ENCODE peak calls at places on chromosome 22, in six cellular contexts. A, J, M, W, D and P are unnamed samples.

GRCh38 chr22:30016596-30016995 is 63.7 kb upstream of the HORMAD2 start:
- DNase-seq in A (no peak), J (no peak), M (no peak), W (no peak), D (no peak), P (no peak)

GRCh38 chr22:26536056-26536761 is 23.9 kb upstream of the TFIP11 start:
- DNase-seq in A (no peak), J (no peak), M (no peak), W (no peak), D (no peak), P (no peak)

GRCh38 chr22:19886605-19887250 is 32.1 kb upstream of the GNB1L start:
- DNase-seq in A (no peak), J (no peak), M (peak; percentile 91), W (no peak), D (no peak), P (no peak)

GRCh38 chr22:36383110-36383581 is 4.6 kb downstream of the MYH9 start:
- DNase-seq in A (peak; percentile 83), J (no peak), M (peak; percentile 85), W (no peak), D (peak; percentile 68), P (peak; percentile 57)

GRCh38 chr22:32904044-32904443 is 102.5 kb downstream of the TIMP3 start:
- DNase-seq in A (peak; percentile 15), J (peak; percentile 49), M (no peak), W (no peak), D (no peak), P (no peak)

GRCh38 chr22:31155425-31155824 is 4.6 kb upstream of the RNF185 start:
- DNase-seq in A (no peak), J (no peak), M (no peak), W (no peak), D (no peak), P (no peak)

GRCh38 chr22:44965171-44965570 is 44.6 kb downstream of the PHF21B start:
- DNase-seq in A (no peak), J (no peak), M (no peak), W (no peak), D (no peak), P (no peak)

GRCh38 chr22:28034760-28035401 is 115.8 kb upstream of the PITPNB start:
- DNase-seq in A (peak; percentile 41), J (peak; percentile 54), M (peak; percentile 72), W (no peak), D (peak; percentile 78), P (peak; percentile 29)

GRCh38 chr22:44338906-44339305 is 26.2 kb upstream of the SHISAL1 start:
- DNase-seq in A (no peak), J (no peak), M (no peak), W (no peak), D (peak; percentile 79), P (no peak)

GRCh38 chr22:45996241-45997076 is 19.5 kb upstream of the WNT7B start:
- DNase-seq in A (peak; percentile 48), J (no peak), M (peak; percentile 92), W (no peak), D (no peak), P (peak; percentile 43)

GRCh38 chr22:48336339-48337060 is 1491.2 kb downstream of the BRD1 start:
- DNase-seq in A (no peak), J (no peak), M (no peak), W (no peak), D (no peak), P (no peak)
- H3K9me3 ChIP-seq in A (no peaks in the 10 kb centered on the region), J (no peaks in the 10 kb centered on the region), M (no peaks in the 10 kb centered on the region), W (no peaks in the 10 kb centered on the region), D (no peaks in the 10 kb centered on the region), P (no peaks in the 10 kb centered on the region)

GRCh38 chr22:22208657-22209056 is 35.9 kb upstream of the VPREB1 start:
- DNase-seq in A (no peak), J (no peak), M (no peak), W (no peak), D (no peak), P (no peak)

GRCh38 chr22:22203048-22203971 is 41.3 kb upstream of the VPREB1 start:
- DNase-seq in A (no peak), J (no peak), M (no peak), W (no peak), D (no peak), P (no peak)

GRCh38 chr22:22210375-22210774 is 34.2 kb upstream of the VPREB1 start:
- DNase-seq in A (no peak), J (peak; percentile 41), M (no peak), W (no peak), D (no peak), P (peak; percentile 59)

GRCh38 chr22:22210889-22211833 is 33.4 kb upstream of the VPREB1 start:
- DNase-seq in A (no peak), J (no peak), M (no peak), W (no peak), D (no peak), P (no peak)

DNA sequence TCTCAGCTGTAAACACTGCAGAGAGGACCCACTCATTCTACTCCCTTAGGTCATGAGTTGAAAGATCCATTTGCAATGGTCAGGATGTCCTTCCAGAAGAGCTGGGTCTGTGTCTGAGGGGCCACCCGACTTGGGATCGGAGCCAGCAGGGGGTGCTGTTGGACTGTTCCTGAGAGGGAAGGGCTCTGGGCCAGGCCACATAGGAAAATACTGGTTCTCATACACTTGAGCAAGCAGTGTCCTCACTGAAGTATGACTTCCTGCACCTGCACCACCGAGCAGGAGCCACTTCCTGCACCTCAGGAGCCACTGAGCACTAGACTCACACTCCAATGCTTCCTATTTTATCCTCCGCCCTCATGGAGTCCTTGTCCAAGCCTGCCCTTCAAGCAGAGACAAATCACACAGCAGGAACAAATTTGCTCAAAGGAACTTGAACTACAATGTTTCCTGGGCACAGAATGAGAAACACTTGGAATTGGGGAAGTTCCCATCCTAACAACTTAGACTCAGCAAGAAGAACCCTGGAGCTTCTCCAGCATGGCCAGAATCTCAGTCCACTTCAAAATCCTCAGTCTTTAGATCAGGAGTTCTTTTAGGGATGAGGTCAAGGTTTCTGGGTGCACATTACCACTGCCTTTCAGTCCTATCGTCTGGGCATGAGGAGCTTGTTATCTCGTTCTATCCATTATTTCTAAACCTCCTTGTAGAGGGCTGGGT is 36.6 kb upstream of the VPREB1 start:
- DNase-seq in A (peak; percentile 80), J (peak; percentile 89), M (peak; percentile 93), W (no peak), D (peak; percentile 76), P (peak; percentile 49)
- H3K4me3 ChIP-seq in A (no peak overlapping the region), J (no peak overlapping the region), M (no peak overlapping the region), W (no peak overlapping the region), D (no peak overlapping the region), P (no peak overlapping the region)

DNA sequence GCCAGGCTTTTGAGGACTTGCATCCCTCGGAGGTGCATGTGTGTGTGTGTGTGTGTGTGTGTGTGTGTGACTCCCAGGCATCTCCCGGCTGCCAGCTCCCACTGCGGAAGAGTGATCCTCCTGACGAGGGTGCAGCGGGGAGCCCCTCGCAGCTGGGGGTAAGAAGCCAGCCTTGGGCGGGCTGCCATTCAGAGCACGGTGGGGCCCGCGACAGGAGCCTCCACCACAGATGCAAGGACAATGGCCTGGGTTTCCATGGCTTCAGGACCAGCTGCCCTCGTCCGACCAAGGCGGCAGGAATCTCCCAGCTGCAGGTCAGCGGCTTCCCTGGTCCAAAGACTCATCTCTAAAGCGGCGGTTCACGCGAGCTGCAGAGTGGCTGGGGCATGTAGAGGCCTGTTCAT is 908.5 kb downstream of the BRD1 start:
- DNase-seq in A (no peak), J (no peak), M (no peak), W (no peak), D (peak; percentile 16), P (no peak)
- H3K27me3 ChIP-seq in A (peaks cover 19% of the 10 kb centered on the region), J (no peaks in the 10 kb centered on the region), M (no peaks in the 10 kb centered on the region), W (no peaks in the 10 kb centered on the region), D (peaks cover 79% of the 10 kb centered on the region), P (peaks cover 12% of the 10 kb centered on the region)

DNA sequence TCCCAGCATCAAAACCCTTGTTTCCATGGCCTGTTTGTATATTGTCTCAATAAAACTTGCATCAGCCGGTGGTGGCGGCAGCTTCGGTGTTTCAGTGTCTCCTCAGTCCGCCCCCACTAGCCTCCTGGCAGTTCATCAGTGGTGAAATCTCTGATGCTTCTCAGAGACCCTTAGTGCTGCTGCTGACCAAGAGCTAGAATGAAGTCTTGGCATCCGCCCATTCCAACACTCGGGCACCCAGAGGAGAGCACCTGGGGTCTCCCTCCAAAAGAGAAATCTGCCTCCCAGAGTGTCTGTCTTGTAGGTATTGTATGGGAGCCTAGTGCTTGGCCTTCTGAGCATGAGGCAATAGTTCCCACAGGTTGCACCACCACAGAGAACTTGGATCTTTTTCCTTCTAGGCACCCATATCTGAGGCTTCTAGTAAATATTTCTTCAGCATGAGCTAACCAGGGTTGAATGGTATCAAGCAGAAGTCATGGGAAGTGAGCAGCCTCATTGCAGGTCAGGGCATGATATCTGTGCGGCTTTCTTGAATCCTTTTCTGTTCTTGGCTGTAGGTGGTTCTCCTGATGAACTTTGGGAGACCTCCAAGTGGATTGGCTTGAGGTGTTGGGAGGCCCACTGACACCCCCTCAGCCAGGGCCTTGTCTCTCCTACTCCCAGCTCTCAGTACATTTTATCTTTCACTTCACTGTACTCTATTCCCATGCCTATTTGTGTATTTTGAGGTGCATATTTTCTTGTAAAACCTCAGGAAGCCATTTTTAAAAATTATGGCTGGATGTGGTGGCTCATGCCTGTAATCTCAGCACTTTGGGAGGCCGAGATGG is 13.2 kb upstream of the AIFM3 start:
- DNase-seq in A (no peak), J (peak; percentile 67), M (no peak), W (no peak), D (no peak), P (no peak)
- H3K9me3 ChIP-seq in A (no peaks in the 10 kb centered on the region), J (no peaks in the 10 kb centered on the region), M (no peaks in the 10 kb centered on the region), W (no peaks in the 10 kb centered on the region), D (no peaks in the 10 kb centered on the region), P (no peaks in the 10 kb centered on the region)

DNA sequence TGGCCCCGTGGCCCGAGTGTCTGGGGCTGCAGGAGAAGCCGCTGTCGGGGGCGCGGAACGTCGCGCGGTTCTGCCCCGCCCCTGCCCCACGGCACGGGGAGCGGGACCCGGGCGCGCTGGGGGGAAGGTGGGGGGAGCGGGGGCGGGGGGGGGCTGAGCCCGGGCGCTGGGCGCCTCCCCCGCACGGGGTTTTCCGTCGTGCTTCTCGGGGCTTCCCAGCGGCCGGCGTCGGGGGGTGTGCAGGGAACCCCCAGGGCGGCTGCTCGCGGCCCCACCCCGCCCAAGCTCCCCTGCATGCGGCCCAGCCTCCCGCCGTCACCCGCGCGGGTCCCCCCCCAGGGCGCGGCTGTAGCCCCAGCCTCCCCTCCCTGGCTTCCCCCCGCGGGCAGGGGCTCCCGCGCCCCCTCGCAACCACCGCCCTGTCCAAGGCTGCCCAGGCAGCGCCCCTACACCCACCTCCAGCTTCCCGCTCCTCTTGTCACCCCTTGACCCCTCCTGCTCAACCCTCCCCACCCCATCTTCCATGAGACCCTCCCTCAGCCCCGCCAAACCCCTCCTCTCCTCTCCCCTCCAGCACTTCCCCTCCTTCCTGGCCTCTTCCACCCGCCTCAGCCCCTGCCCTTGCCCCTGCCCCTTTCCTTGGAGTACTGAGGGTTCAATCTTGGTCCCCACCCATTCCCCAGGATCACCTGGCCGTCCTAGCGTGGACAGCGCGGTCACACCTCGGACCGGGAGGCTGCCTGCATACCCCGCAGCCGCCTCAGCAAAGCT is 1.7 kb downstream of the IL17REL start:
- DNase-seq in A (peak; percentile 9), J (peak; percentile 10), M (no peak), W (no peak), D (no peak), P (no peak)
- H3K4me3 ChIP-seq in A (no peak overlapping the region), J (no peak overlapping the region), M (peak overlapping the region; percentile 25), W (no peak overlapping the region), D (no peak overlapping the region), P (no peak overlapping the region)

GRCh38 chr22:39238966-39239510 is 5.7 kb downstream of the PDGFB start:
- DNase-seq in A (no peak), J (no peak), M (no peak), W (no peak), D (no peak), P (no peak)
- H3K27me3 ChIP-seq in A (peaks cover 79% of the 10 kb centered on the region), J (no peaks in the 10 kb centered on the region), M (no peaks in the 10 kb centered on the region), W (no peaks in the 10 kb centered on the region), D (peaks cover 81% of the 10 kb centered on the region), P (peaks cover 11% of the 10 kb centered on the region)